ENCODE peak calls at places on chromosome 5, in ten cellular contexts. L, M, R, S, X, O, Z, A, B and J are unnamed samples.

GRCh38 chr5:54173251-54173650 is 137.1 kb downstream of the ARL15 start:
- DNase-seq in R (no peak), O (no peak), Z (no peak), L (no peak), X (no peak), B (no peak), A (no peak), S (no peak), M (no peak), J (no peak)

GRCh38 chr5:92222449-92222848 is 839.3 kb upstream of the ARRDC3 start:
- DNase-seq in Z (no peak), X (no peak), M (no peak), S (no peak), B (no peak), O (no peak), A (no peak), R (no peak), L (peak; percentile 11), J (no peak)

GRCh38 chr5:158727771-158728311 is 371.9 kb downstream of the EBF1 start:
- DNase-seq in A (no peak), B (peak; percentile 65), R (no peak), S (no peak), L (peak; percentile 22), X (no peak), M (no peak), Z (no peak), O (no peak), J (no peak)

GRCh38 chr5:44565360-44565759 is 176.1 kb upstream of the FGF10 start:
- DNase-seq in X (no peak), L (no peak), Z (no peak), S (no peak), B (no peak), M (no peak), A (no peak), R (no peak), O (no peak), J (no peak)

GRCh38 chr5:2157372-2157771 is 274.6 kb upstream of the IRX4 start:
- DNase-seq in R (peak; percentile 54), O (no peak), A (no peak), L (no peak), S (no peak), X (no peak), Z (no peak), B (no peak), M (no peak), J (no peak)

GRCh38 chr5:109690456-109691247 is 925 bp downstream of the MAN2A1 start:
- DNase-seq in M (no peak), R (peak; percentile 73), Z (peak; percentile 4), A (peak; percentile 59), B (peak; percentile 86), L (peak; percentile 77), X (peak; percentile 46), S (peak; percentile 87), O (peak; percentile 52), J (peak; percentile 37)

GRCh38 chr5:16742938-16743337 is 126.1 kb upstream of the RETREG1 start:
- DNase-seq in Z (no peak), M (no peak), O (no peak), X (no peak), S (peak; percentile 16), L (peak; percentile 16), R (no peak), B (no peak), A (no peak), J (no peak)

GRCh38 chr5:82405166-82405565 is 127.0 kb upstream of the RPS23 start:
- DNase-seq in O (no peak), S (peak; percentile 92), A (no peak), X (no peak), Z (no peak), R (peak; percentile 93), B (no peak), L (peak; percentile 79), M (no peak), J (no peak)

GRCh38 chr5:98905857-98906688 is 22.7 kb downstream of the CHD1 start:
- DNase-seq in B (no peak), O (no peak), A (no peak), S (peak; percentile 45), L (no peak), M (no peak), R (peak; percentile 27), Z (no peak), X (no peak), J (peak; percentile 25)

GRCh38 chr5:138603521-138603920 is 28.3 kb upstream of the HSPA9 start:
- DNase-seq in B (peak; percentile 22), L (peak; percentile 35), Z (no peak), M (peak; percentile 26), A (no peak), O (peak; percentile 16), X (no peak), R (no peak), S (peak; percentile 54), J (no peak)

GRCh38 chr5:68424799-68425537 is 209.4 kb downstream of the PIK3R1 start:
- DNase-seq in M (no peak), L (peak; percentile 57), O (peak; percentile 21), S (peak; percentile 58), A (no peak), Z (no peak), B (no peak), R (peak; percentile 27), X (no peak), J (no peak)

GRCh38 chr5:169954786-169955185 is 25.5 kb downstream of the INSYN2B start:
- DNase-seq in L (no peak), S (no peak), O (no peak), A (no peak), X (no peak), Z (no peak), B (no peak), R (no peak), M (no peak), J (no peak)

GRCh38 chr5:7606840-7607453 is 211.0 kb downstream of the ADCY2 start:
- DNase-seq in A (no peak), L (no peak), M (no peak), B (no peak), X (no peak), R (no peak), O (no peak), Z (no peak), S (no peak), J (no peak)

GRCh38 chr5:89229331-89230070 is 346.5 kb upstream of the MEF2C start:
- DNase-seq in B (no peak), S (no peak), O (no peak), Z (no peak), X (no peak), R (no peak), M (no peak), L (no peak), A (no peak), J (no peak)

GRCh38 chr5:151151793-151152192 is 5.8 kb downstream of the ANXA6 start:
- DNase-seq in O (peak; percentile 69), S (peak; percentile 91), L (no peak), Z (no peak), R (no peak), M (no peak), B (no peak), A (no peak), X (no peak), J (no peak)

GRCh38 chr5:179313849-179314521 is 31.3 kb downstream of the ADAMTS2 start:
- DNase-seq in X (no peak), R (no peak), Z (no peak), B (peak; percentile 91), L (no peak), A (peak; percentile 89), M (no peak), S (peak; percentile 79), O (no peak), J (no peak)

GRCh38 chr5:126971455-126972019 is 58.8 kb downstream of the MARCHF3 start:
- DNase-seq in L (no peak), O (no peak), B (no peak), M (no peak), S (no peak), R (no peak), A (no peak), X (no peak), Z (no peak), J (no peak)

GRCh38 chr5:76958976-76959767 is 6.3 kb downstream of the CRHBP start:
- DNase-seq in L (peak; percentile 63), M (peak; percentile 83), Z (no peak), R (peak; percentile 44), B (no peak), O (no peak), S (peak; percentile 54), X (no peak), A (no peak), J (no peak)

GRCh38 chr5:67985686-67986387 is 229.7 kb upstream of the PIK3R1 start:
- DNase-seq in O (no peak), A (no peak), L (no peak), S (no peak), Z (no peak), B (no peak), X (no peak), M (no peak), R (no peak), J (no peak)

GRCh38 chr5:58204966-58205365 is 254.9 kb downstream of the PLK2 start:
- DNase-seq in M (no peak), L (no peak), S (no peak), A (no peak), R (no peak), Z (no peak), X (no peak), B (no peak), O (no peak), J (no peak)

GRCh38 chr5:14483504-14484157 is 98.0 kb upstream of the OTULINL start:
- DNase-seq in B (no peak), R (no peak), Z (no peak), L (no peak), S (no peak), M (no peak), A (no peak), X (no peak), O (no peak), J (no peak)

GRCh38 chr5:43729846-43730478 is 127.0 kb downstream of the NNT start:
- DNase-seq in R (no peak), X (no peak), S (peak; percentile 36), O (no peak), B (no peak), M (no peak), L (no peak), A (peak; percentile 11), Z (no peak), J (peak; percentile 17)

GRCh38 chr5:51377151-51378060 is 5.8 kb upstream of the ISL1 start:
- DNase-seq in R (no peak), X (no peak), L (no peak), B (no peak), Z (no peak), S (no peak), O (no peak), M (no peak), A (no peak), J (no peak)

GRCh38 chr5:179699640-179700298 is 1.0 kb downstream of the CANX start:
- DNase-seq in M (no peak), O (peak; percentile 64), A (no peak), B (no peak), R (peak; percentile 55), X (no peak), S (peak; percentile 41), Z (no peak), L (peak; percentile 28), J (no peak)

GRCh38 chr5:2179861-2180260 is 297.1 kb upstream of the IRX4 start:
- DNase-seq in B (peak; percentile 27), Z (no peak), M (no peak), A (no peak), R (no peak), L (no peak), X (no peak), O (no peak), S (no peak), J (no peak)

GRCh38 chr5:569358-569867 is 42.7 kb upstream of the CEP72 start:
- DNase-seq in Z (no peak), A (no peak), S (no peak), X (no peak), L (no peak), B (no peak), M (no peak), O (no peak), R (no peak), J (no peak)

GRCh38 chr5:132775439-132776076 is 1.5 kb downstream of the SEPTIN8 start:
- DNase-seq in S (no peak), L (no peak), A (no peak), Z (no peak), B (no peak), M (peak; percentile 92), O (no peak), R (no peak), X (no peak), J (no peak)

GRCh38 chr5:150140830-150141229 is 14.8 kb downstream of the PDGFRB start:
- DNase-seq in S (peak; percentile 87), A (no peak), B (no peak), M (no peak), X (no peak), R (no peak), Z (no peak), O (no peak), L (peak; percentile 95), J (no peak)